ENCODE peak calls at places on chromosome 20, in four cellular contexts. One of them, this sample, is unnamed.

GRCh38 chr20:24149881-24150307 is 161.3 kb upstream of the GGTLC1 start:
- DNase-seq in H1: peak
- DNase-seq in endodermal cell: peak
- DNase-seq in IMR-90: no peak
- DNase-seq in this sample: no peak

GRCh38 chr20:10673176-10673830 is 496 bp downstream of the JAG1 start:
- DNase-seq in H1: peak
- DNase-seq in endodermal cell: peak
- DNase-seq in IMR-90: no peak
- DNase-seq in this sample: no peak

GRCh38 chr20:25294459-25295385 is 46.8 kb downstream of the PYGB start:
- DNase-seq in H1: peak
- DNase-seq in endodermal cell: peak
- DNase-seq in IMR-90: peak
- DNase-seq in this sample: peak

GRCh38 chr20:1809611-1810510 is 85.3 kb upstream of the SIRPA start:
- DNase-seq in H1: no peak
- DNase-seq in endodermal cell: peak
- DNase-seq in IMR-90: peak
- DNase-seq in this sample: no peak

GRCh38 chr20:60249436-60249835 is 291.2 kb downstream of the CDH26 start:
- DNase-seq in H1: no peak
- DNase-seq in endodermal cell: no peak
- DNase-seq in IMR-90: peak
- DNase-seq in this sample: peak

GRCh38 chr20:19785173-19785799 is 27.2 kb downstream of the RIN2 start:
- DNase-seq in H1: no peak
- DNase-seq in endodermal cell: no peak
- DNase-seq in IMR-90: peak
- DNase-seq in this sample: no peak

GRCh38 chr20:57259179-57260021 is 7.0 kb downstream of the BMP7 start:
- DNase-seq in H1: no peak
- DNase-seq in endodermal cell: peak
- DNase-seq in IMR-90: no peak
- DNase-seq in this sample: no peak

GRCh38 chr20:61754976-61755778 is 310.5 kb downstream of the TAF4 start:
- DNase-seq in H1: no peak
- DNase-seq in endodermal cell: no peak
- DNase-seq in IMR-90: no peak
- DNase-seq in this sample: no peak

GRCh38 chr20:41249371-41249770 is 68.2 kb downstream of the ZHX3 start:
- DNase-seq in H1: no peak
- DNase-seq in endodermal cell: no peak
- DNase-seq in IMR-90: peak
- DNase-seq in this sample: no peak

GRCh38 chr20:44095831-44096230 is 91.2 kb downstream of the JPH2 start:
- DNase-seq in H1: no peak
- DNase-seq in endodermal cell: no peak
- DNase-seq in IMR-90: no peak
- DNase-seq in this sample: no peak

GRCh38 chr20:36574278-36575065 is 1.1 kb downstream of the TGIF2 start:
- DNase-seq in H1: peak
- DNase-seq in endodermal cell: peak
- DNase-seq in IMR-90: peak
- DNase-seq in this sample: peak

GRCh38 chr20:61449057-61449456 is 197.0 kb downstream of the CDH4 start:
- DNase-seq in H1: no peak
- DNase-seq in endodermal cell: no peak
- DNase-seq in IMR-90: no peak
- DNase-seq in this sample: no peak

GRCh38 chr20:1983311-1983710 is 10.5 kb downstream of the PDYN start:
- DNase-seq in H1: no peak
- DNase-seq in endodermal cell: no peak
- DNase-seq in IMR-90: no peak
- DNase-seq in this sample: no peak

GRCh38 chr20:1489764-1490436 is 1.3 kb downstream of the SIRPB2 start:
- DNase-seq in H1: no peak
- DNase-seq in endodermal cell: no peak
- DNase-seq in IMR-90: no peak
- DNase-seq in this sample: no peak

GRCh38 chr20:35883778-35884540 is 70.3 kb downstream of the SCAND1 start:
- DNase-seq in H1: peak
- DNase-seq in endodermal cell: peak
- DNase-seq in IMR-90: peak
- DNase-seq in this sample: peak

GRCh38 chr20:35342154-35342769 is 50.0 kb upstream of the FAM83C start:
- DNase-seq in H1: no peak
- DNase-seq in endodermal cell: peak
- DNase-seq in IMR-90: no peak
- DNase-seq in this sample: no peak

GRCh38 chr20:10398834-10399369 is 35.1 kb downstream of the MKKS start:
- DNase-seq in H1: no peak
- DNase-seq in endodermal cell: no peak
- DNase-seq in IMR-90: no peak
- DNase-seq in this sample: no peak

GRCh38 chr20:53809242-53809641 is 215.6 kb upstream of the ZNF217 start:
- DNase-seq in H1: no peak
- DNase-seq in endodermal cell: peak
- DNase-seq in IMR-90: no peak
- DNase-seq in this sample: no peak

GRCh38 chr20:6235510-6235909 is 112.7 kb upstream of the FERMT1 start:
- DNase-seq in H1: no peak
- DNase-seq in endodermal cell: no peak
- DNase-seq in IMR-90: no peak
- DNase-seq in this sample: no peak

GRCh38 chr20:37524859-37525708 is 2.6 kb downstream of the BLCAP start:
- DNase-seq in H1: no peak
- DNase-seq in endodermal cell: peak
- DNase-seq in IMR-90: peak
- DNase-seq in this sample: no peak

GRCh38 chr20:61500791-61501321 is 248.8 kb downstream of the CDH4 start:
- DNase-seq in H1: no peak
- DNase-seq in endodermal cell: no peak
- DNase-seq in IMR-90: peak
- DNase-seq in this sample: no peak

GRCh38 chr20:39670987-39671386 is 708.8 kb downstream of the DHX35 start:
- DNase-seq in H1: no peak
- DNase-seq in endodermal cell: no peak
- DNase-seq in IMR-90: no peak
- DNase-seq in this sample: no peak
- H3K9ac ChIP-seq in H1: no peak
- H3K9ac ChIP-seq in endodermal cell: no peak
- H3K9ac ChIP-seq in IMR-90: no peak
- H3K9ac ChIP-seq in this sample: no peak

DNA sequence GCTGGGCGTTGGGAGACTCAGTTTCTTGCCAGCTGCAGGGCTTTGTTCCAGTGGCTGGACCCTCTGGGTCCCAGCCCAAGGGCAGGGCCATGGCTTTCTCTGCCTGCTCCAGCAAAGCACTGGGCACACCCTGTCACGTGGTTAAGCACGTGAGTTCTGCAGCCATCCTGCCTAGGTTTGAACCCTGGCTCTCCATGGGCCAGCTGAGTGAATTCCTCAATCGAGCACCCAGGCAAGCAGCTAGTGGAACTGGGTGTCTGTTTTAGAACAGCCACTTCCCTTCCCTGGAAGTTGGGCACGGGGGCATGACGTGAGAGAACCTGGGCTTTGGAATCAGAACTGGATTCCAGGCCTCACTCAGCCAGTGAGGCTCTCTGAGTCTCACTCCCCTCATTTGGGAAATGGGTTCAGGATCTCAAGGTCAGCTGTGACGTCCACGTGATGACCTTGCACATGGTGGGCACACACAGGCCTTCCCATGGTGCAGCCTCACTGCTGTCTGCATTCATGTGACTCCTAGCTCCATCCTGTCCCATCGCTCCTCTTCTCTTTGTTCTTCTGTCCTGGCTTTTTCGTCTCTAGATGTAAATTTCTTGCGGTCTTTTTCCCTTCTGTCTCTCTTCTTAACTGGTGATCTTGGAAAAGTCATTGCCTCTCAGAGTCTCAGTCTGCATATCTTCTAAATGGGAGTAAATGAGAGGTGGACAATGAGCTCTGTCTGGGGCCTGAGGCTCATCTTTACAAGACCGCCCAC is 45.9 kb downstream of the NOL4L start:
- DNase-seq in H1: no peak
- DNase-seq in endodermal cell: no peak
- DNase-seq in IMR-90: no peak
- DNase-seq in this sample: peak
- H3K9ac ChIP-seq in H1: no peak
- H3K9ac ChIP-seq in endodermal cell: no peak
- H3K9ac ChIP-seq in IMR-90: no peak
- H3K9ac ChIP-seq in this sample: peak

GRCh38 chr20:62761759-62762131 is 34.5 kb upstream of the MRGBP start:
- DNase-seq in H1: no peak
- DNase-seq in endodermal cell: no peak
- DNase-seq in IMR-90: no peak
- DNase-seq in this sample: no peak
- H3K9ac ChIP-seq in H1: no peak
- H3K9ac ChIP-seq in endodermal cell: no peak
- H3K9ac ChIP-seq in IMR-90: no peak
- H3K9ac ChIP-seq in this sample: no peak

GRCh38 chr20:50267866-50268219 is 77.2 kb downstream of the CEBPB start:
- DNase-seq in H1: no peak
- DNase-seq in endodermal cell: no peak
- DNase-seq in IMR-90: no peak
- DNase-seq in this sample: no peak
- H3K9ac ChIP-seq in H1: no peak
- H3K9ac ChIP-seq in endodermal cell: no peak
- H3K9ac ChIP-seq in IMR-90: no peak
- H3K9ac ChIP-seq in this sample: no peak

This sample was measured in DND-41.